ENCODE peak calls at places on chromosomes 1 and 21, in nine cellular contexts. J is CD8-positive, alpha-beta T cell; I is A549; O is lower lobe of right lung; Q is neural progenitor cell; F is mammary epithelial cell; Z is GM20000; L is cardiac fibroblast; E is AG10803. X is an unnamed sample.

GRCh38 chr1:24596401-24596880 is 40.6 kb downstream of the NCMAP start:
- DNase-seq in F (no peak), J (no peak), L (no peak), Z (no peak), Q (no peak), I (no peak), E (no peak), O (no peak), X (no peak)

GRCh38 chr1:8121261-8122159 is 95.4 kb upstream of the ERRFI1 start:
- DNase-seq in J (no peak), F (peak), Q (no peak), E (peak), Z (no peak), O (no peak), I (no peak), L (peak), X (no peak)

GRCh38 chr1:189211742-189212141 is 1265.9 kb downstream of the BRINP3 start:
- DNase-seq in E (no peak), L (no peak), Z (no peak), J (no peak), Q (no peak), I (no peak), F (no peak), O (no peak), X (no peak)

GRCh38 chr1:152654110-152654509 is 9.1 kb upstream of the LCE2D start:
- DNase-seq in Q (peak), O (peak), J (peak), Z (peak), E (peak), F (peak), L (peak), I (peak), X (peak)

GRCh38 chr1:155983191-155984023 is 5.1 kb upstream of the ARHGEF2 start:
- DNase-seq in E (peak), O (no peak), F (peak), L (peak), Z (no peak), J (no peak), Q (peak), I (no peak), X (no peak)

GRCh38 chr21:35057428-35057827 is 8.3 kb upstream of the RUNX1 start:
- DNase-seq in E (no peak), O (no peak), F (no peak), Z (no peak), L (no peak), I (no peak), Q (no peak), J (no peak), X (no peak)

GRCh38 chr1:210568631-210569030 is 239.9 kb downstream of the HHAT start:
- DNase-seq in Z (no peak), L (no peak), O (no peak), E (no peak), F (no peak), Q (no peak), I (no peak), J (no peak), X (no peak)

GRCh38 chr1:63147783-63148182 is 174.6 kb upstream of the FOXD3 start:
- DNase-seq in O (no peak), F (no peak), Q (no peak), E (no peak), I (no peak), J (no peak), Z (no peak), L (no peak), X (no peak)

GRCh38 chr1:156848461-156849150 is 10.3 kb downstream of the INSRR start:
- DNase-seq in Q (peak), J (peak), O (peak), F (peak), L (no peak), I (no peak), E (no peak), Z (no peak), X (no peak)

GRCh38 chr1:220690140-220691038 is at the start of gene C1orf115:
- DNase-seq in J (peak), Z (peak), L (peak), Q (peak), F (peak), E (peak), I (peak), O (peak), X (peak)

GRCh38 chr1:81804320-81804719 is 3.6 kb downstream of the ADGRL2 start:
- DNase-seq in E (no peak), Z (no peak), Q (peak), F (no peak), L (no peak), I (no peak), O (no peak), J (no peak), X (no peak)

GRCh38 chr1:194102607-194103006 is 916.2 kb upstream of the B3GALT2 start:
- DNase-seq in I (no peak), O (no peak), J (no peak), F (peak), E (no peak), Z (no peak), L (peak), Q (peak), X (no peak)
- TF ChIP-seq CTCF in I (no peak), O (no peak), J (no peak), F (no peak), E (no peak), Z (no peak), L (peak), Q (peak), X (no peak)

DNA sequence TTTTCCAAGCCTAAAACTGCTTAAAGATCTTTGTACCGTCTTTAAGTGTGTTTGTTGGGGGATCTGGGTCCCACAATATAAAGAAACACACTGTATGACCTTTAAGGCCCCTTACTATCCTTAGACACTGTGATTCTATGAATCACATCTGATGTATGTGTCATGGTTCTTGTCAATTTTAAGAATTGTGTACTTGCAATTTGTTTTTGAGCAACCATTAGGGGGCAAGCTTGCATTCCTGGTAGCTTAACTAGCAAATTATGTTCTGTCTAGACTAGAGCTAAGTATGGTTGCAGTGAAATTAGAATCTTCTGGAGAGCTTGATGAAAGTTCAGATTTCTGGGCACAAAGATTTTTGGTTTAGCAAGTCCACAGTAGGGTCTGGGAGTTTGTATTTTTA is 219.5 kb downstream of the TPR start:
- DNase-seq in I (peak), E (peak), Q (peak), F (peak), J (no peak), Z (peak), L (peak), O (no peak), X (no peak)
- TF ChIP-seq CTCF in I (peak), E (peak), Q (peak), F (peak), J (no peak), Z (peak), L (peak), O (peak), X (no peak)

DNA sequence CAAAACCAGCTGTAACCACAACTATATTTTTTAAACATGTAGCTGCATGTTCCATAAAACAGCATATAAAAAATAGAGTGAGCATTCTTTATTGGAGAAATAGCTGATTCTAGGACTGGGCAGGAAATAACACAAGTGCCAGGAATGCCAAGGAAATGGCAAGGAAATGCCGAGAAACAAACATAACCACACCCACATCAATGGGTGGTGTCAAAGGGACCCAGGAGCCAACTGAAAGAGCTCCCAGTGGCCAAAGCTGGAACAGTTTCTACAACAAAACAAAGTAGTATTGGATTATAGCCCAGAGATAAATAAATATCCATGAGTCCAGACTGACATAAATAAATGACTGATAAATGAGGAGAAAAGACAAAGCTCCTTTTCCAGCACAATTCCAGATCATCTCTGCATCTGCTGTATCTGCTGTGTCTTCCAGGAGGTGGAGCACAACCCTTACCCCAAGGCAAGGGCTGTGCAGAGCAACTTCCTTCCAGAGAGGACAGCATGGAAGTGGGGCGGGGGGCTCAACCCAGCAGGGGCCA is 28.1 kb downstream of the ADARB1 start:
- DNase-seq in Z (no peak), E (peak), L (peak), I (peak), F (peak), Q (no peak), O (no peak), J (no peak), X (no peak)
- TF ChIP-seq CTCF in Z (peak), E (peak), L (peak), I (peak), F (peak), Q (peak), O (peak), J (no peak), X (peak)

DNA sequence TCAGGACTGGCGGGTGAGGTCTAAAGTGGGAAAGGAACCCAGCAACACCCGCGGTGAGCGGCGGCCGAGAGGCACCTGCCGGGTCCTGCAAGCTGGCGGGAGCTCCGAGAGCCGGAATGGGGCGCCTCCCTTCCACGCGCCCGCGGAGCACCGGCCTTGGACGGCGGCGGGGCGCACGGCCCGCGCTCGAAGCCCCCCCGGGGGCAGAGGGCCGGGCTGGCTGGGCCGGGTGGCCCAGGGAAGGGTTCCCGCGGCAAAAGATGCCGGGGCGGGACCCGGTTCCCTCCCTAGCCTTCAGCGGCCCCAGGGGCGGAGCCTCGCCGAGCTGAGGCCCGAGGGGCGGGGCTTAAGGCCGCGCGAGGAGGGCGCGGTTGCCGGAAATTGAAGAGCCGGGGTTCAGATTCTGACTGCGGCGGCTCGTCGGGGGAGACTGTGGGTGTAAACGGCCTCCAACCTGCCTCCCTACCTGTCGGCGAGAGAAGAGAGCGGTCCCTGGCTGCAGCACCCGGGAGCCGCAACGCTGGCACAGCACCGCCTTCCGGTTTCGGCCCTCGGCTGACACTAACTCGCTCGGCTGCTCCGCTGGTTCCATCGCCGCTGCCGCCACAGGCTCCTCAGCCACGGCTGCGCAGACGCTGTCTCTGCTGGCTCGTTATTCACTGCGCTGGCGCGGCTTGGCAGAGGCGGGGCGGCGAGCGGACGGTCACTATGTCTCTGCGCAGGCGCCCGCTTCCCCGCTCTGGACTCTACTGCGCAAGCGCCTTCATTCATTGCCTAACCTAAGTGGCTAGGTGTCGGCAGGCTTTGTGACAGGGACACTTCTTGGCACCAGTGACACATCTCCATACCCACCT is at the start of gene RABIF:
- DNase-seq in O (peak), Q (peak), J (peak), Z (peak), L (peak), E (peak), F (peak), I (peak), X (peak)
- TF ChIP-seq CTCF in O (no peak), Q (peak), J (no peak), Z (no peak), L (peak), E (peak), F (no peak), I (no peak), X (no peak)

GRCh38 chr1:85027242-85027983 is 20.9 kb downstream of the MCOLN3 start:
- DNase-seq in L (peak), O (no peak), E (peak), J (peak), F (no peak), Q (peak), I (no peak), Z (peak), X (no peak)

GRCh38 chr1:85019989-85020388 is 23.1 kb upstream of the MCOLN2 start:
- DNase-seq in O (no peak), E (peak), L (no peak), Z (no peak), F (no peak), Q (no peak), I (no peak), J (no peak), X (no peak)

GRCh38 chr1:85022700-85023099 is 25.6 kb downstream of the MCOLN3 start:
- DNase-seq in Z (no peak), J (no peak), L (no peak), Q (no peak), E (no peak), F (no peak), O (no peak), I (no peak), X (no peak)

GRCh38 chr1:85025940-85026339 is 22.4 kb downstream of the MCOLN3 start:
- DNase-seq in L (no peak), O (no peak), F (no peak), Q (no peak), I (no peak), Z (no peak), J (no peak), E (no peak), X (no peak)

DNA sequence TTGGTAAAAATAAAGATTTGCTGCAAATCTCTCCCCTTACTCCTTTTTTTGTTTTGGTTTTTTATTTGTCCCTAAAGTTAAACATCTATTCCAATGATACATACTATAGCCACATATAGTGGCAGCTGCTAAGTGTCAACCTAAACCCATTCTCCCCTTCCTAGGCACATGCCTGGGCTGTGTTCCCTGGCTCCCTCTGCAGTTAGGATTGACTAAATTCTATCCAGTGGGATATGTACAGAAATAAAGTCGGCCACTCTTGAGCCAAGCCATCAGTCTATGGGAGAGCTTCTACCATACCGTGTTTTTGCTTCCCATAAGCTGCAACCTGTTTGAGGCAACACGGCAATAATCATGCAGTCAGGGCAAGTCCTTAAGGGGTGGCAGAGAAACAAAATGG is 23.6 kb downstream of the MCOLN3 start:
- DNase-seq in L (no peak), F (no peak), Z (no peak), Q (no peak), J (no peak), O (no peak), E (no peak), I (no peak), X (no peak)
- TF ChIP-seq CTCF in L (no peak), F (no peak), Z (no peak), Q (peak), J (no peak), O (no peak), E (no peak), I (no peak), X (no peak)

GRCh38 chr1:248849152-248849551 is 9.7 kb downstream of the ZNF692 start:
- DNase-seq in Z (no peak), L (no peak), O (no peak), F (no peak), Q (no peak), E (no peak), J (peak), I (no peak), X (no peak)

GRCh38 chr1:248850124-248850523 is 8.8 kb downstream of the ZNF692 start:
- DNase-seq in L (no peak), F (no peak), O (no peak), J (peak), Z (no peak), Q (no peak), E (no peak), I (no peak), X (no peak)

GRCh38 chr1:248851390-248851789 is 7.5 kb downstream of the ZNF692 start:
- DNase-seq in J (peak), F (no peak), Q (no peak), I (no peak), O (no peak), L (no peak), Z (no peak), E (no peak), X (no peak)

GRCh38 chr1:248849637-248850036 is 9.2 kb downstream of the ZNF692 start:
- DNase-seq in Q (no peak), O (no peak), F (no peak), L (no peak), Z (no peak), I (no peak), E (no peak), J (no peak), X (no peak)

DNA sequence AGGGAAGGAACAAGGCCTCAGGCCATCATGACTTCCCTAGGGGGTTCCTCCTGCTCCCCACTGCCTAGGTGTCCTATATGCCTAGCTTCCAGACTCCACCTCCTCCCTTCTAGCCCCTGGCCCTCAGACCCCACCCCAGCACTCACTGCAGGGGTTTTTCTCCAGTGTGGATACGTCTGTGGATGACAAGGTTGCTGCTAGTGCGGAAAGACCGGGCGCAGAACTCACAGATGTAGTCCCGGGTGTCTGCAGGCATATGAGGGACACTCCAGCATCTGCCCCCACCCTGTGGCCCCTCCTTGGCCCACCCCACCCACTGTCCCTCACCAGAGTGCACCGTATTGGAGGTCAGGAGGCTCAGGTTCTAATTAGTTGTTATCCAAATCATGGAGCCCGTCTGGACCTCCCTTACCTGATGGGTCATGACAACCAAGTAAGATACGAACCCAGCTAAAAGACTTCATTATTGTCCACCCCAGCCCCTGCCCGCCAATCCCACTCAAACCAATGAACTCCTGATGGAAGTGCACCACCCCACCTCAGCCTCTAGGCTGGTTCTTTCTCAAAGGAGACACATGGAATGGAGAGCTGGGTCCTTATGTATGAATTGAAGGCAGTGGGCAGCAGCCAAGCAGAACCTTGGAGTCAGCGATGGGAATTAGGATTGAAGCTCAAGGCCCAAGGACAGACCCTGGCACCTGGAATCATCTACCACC is 8.2 kb downstream of the ZNF692 start:
- DNase-seq in L (no peak), O (no peak), Q (no peak), Z (no peak), F (no peak), J (peak), E (no peak), I (no peak), X (no peak)
- TF ChIP-seq CTCF in L (no peak), O (no peak), Q (no peak), Z (no peak), F (no peak), J (no peak), E (no peak), I (no peak), X (no peak)

GRCh38 chr1:11741919-11742598 is 6.1 kb downstream of the AGTRAP start:
- DNase-seq in O (no peak), J (no peak), I (no peak), L (no peak), E (peak), Z (no peak), F (no peak), Q (no peak), X (no peak)
- TF ChIP-seq CTCF in O (no peak), J (no peak), I (no peak), L (no peak), E (no peak), Z (no peak), F (no peak), Q (no peak), X (no peak)